ENCODE peak calls at places on chromosomes 13 and 19, in eight cellular contexts. L is ovary, T is upper lobe of left lung, B is tibial nerve, J is HepG2, N is stomach, Z is H1, D is SK-N-SH. K is an unnamed sample. For H3K4me1, the result is how much of the 10 kb centered on the place peaks cover.

GRCh38 chr13:32594339-32594738 is 8.1 kb downstream of the PDS5B start:
- DNase-seq in L (no peak), T (no peak), B (no peak), J (no peak), N (no peak), Z (no peak), D (no peak), K (no peak)

GRCh38 chr13:109243311-109243951 is 543.0 kb downstream of the IRS2 start:
- DNase-seq in L (no peak), T (no peak), B (no peak), J (no peak), N (no peak), Z (no peak), D (no peak), K (no peak)

GRCh38 chr13:93364166-93364565 is 137.6 kb downstream of the GPC6 start:
- DNase-seq in L (no peak), T (no peak), B (no peak), J (no peak), N (no peak), Z (no peak), D (no peak), K (no peak)

GRCh38 chr13:27927444-27928352 is 7.9 kb downstream of the PDX1 start:
- DNase-seq in L (no peak), T (peak), B (no peak), J (no peak), N (no peak), Z (no peak), D (no peak), K (no peak)

GRCh38 chr19:14150041-14150769 is 13.8 kb upstream of the ASF1B start:
- DNase-seq in L (no peak), T (no peak), B (no peak), J (no peak), N (no peak), Z (no peak), D (peak), K (no peak)

GRCh38 chr13:111531505-111531904 is 211.1 kb downstream of the TEX29 start:
- DNase-seq in L (no peak), T (no peak), B (no peak), J (no peak), N (no peak), Z (no peak), D (no peak), K (no peak)

GRCh38 chr13:68938639-68939038 is 1169.0 kb upstream of the ATXN8OS start:
- DNase-seq in L (no peak), T (no peak), B (no peak), J (no peak), N (no peak), Z (no peak), D (no peak), K (no peak)

GRCh38 chr13:75876371-75877050 is 240.4 kb downstream of the LMO7 start:
- DNase-seq in L (peak), T (no peak), B (peak), J (peak), N (peak), Z (peak), D (peak), K (no peak)

GRCh38 chr19:44111910-44112463 is 1.2 kb upstream of the ZNF225 start:
- DNase-seq in L (no peak), T (no peak), B (no peak), J (no peak), N (no peak), Z (peak), D (peak), K (no peak)

GRCh38 chr19:58356236-58356970 is 3.1 kb upstream of the A1BG start:
- DNase-seq in L (no peak), T (peak), B (no peak), J (no peak), N (no peak), Z (no peak), D (no peak), K (no peak)

GRCh38 chr13:21069561-21070004 is 8.2 kb upstream of the LATS2 start:
- DNase-seq in L (peak), T (no peak), B (peak), J (peak), N (no peak), Z (no peak), D (no peak), K (no peak)

GRCh38 chr13:37442996-37443395 is 155.6 kb downstream of the POSTN start:
- DNase-seq in L (no peak), T (no peak), B (no peak), J (no peak), N (no peak), Z (no peak), D (no peak), K (no peak)

GRCh38 chr13:27177852-27178251 is 6.2 kb upstream of the USP12 start:
- DNase-seq in L (no peak), T (no peak), B (no peak), J (no peak), N (no peak), Z (peak), D (no peak), K (no peak)

GRCh38 chr19:7346488-7346971 is 2.2 kb upstream of the ARHGEF18 start:
- DNase-seq in L (no peak), T (no peak), B (no peak), J (peak), N (no peak), Z (no peak), D (no peak), K (no peak)

GRCh38 chr19:48290923-48291700 is 21.2 kb downstream of the ZNF114 start:
- DNase-seq in L (peak), T (peak), B (peak), J (no peak), N (peak), Z (peak), D (peak), K (peak)

GRCh38 chr19:52451241-52451640 is 2.1 kb upstream of the ZNF578 start:
- DNase-seq in L (no peak), T (peak), B (no peak), J (no peak), N (no peak), Z (no peak), D (no peak), K (no peak)

GRCh38 chr13:98447881-98448641 is 128.8 kb downstream of the STK24 start:
- DNase-seq in L (peak), T (no peak), B (peak), J (no peak), N (no peak), Z (peak), D (peak), K (no peak)

GRCh38 chr13:110841846-110842245 is 73.0 kb downstream of the ANKRD10 start:
- DNase-seq in L (no peak), T (no peak), B (no peak), J (no peak), N (no peak), Z (no peak), D (no peak), K (no peak)

GRCh38 chr13:80171096-80171495 is 169.8 kb downstream of the SPRY2 start:
- DNase-seq in L (no peak), T (no peak), B (no peak), J (no peak), N (no peak), Z (no peak), D (no peak), K (no peak)

GRCh38 chr13:48585456-48585840 is 52.6 kb upstream of the RCBTB2 start:
- DNase-seq in L (no peak), T (no peak), B (no peak), J (peak), N (peak), Z (no peak), D (no peak), K (no peak)

GRCh38 chr13:21445759-21446158 is 13.3 kb downstream of the ZDHHC20 start:
- DNase-seq in L (no peak), T (no peak), B (no peak), J (no peak), N (no peak), Z (no peak), D (no peak), K (no peak)

GRCh38 chr13:95115525-95115924 is 185.7 kb downstream of the ABCC4 start:
- DNase-seq in L (no peak), T (no peak), B (no peak), J (no peak), N (peak), Z (no peak), D (no peak), K (no peak)

GRCh38 chr13:92775631-92776030 is 451.0 kb upstream of the GPC6 start:
- DNase-seq in L (no peak), T (no peak), B (no peak), J (no peak), N (no peak), Z (no peak), D (no peak), K (no peak)

GRCh38 chr19:34676697-34677385 is at the start of gene SCGB2B2:
- DNase-seq in L (no peak), T (no peak), B (no peak), J (no peak), N (no peak), Z (no peak), D (peak), K (no peak)

GRCh38 chr19:50796634-50797428 is 6.6 kb downstream of the ACP4 start:
- DNase-seq in L (no peak), T (no peak), B (no peak), J (no peak), N (no peak), Z (no peak), D (no peak), K (no peak)

GRCh38 chr19:8877854-8878705 is 45.9 kb downstream of the MBD3L1 start:
- DNase-seq in L (no peak), T (no peak), B (no peak), J (no peak), N (no peak), Z (no peak), D (peak), K (no peak)

GRCh38 chr13:113915012-113915763 is 51.3 kb upstream of the GAS6 start:
- DNase-seq in L (no peak), T (no peak), B (no peak), J (no peak), N (peak), Z (no peak), D (no peak), K (no peak)

GRCh38 chr13:112779856-112780604 is 90.2 kb downstream of the ATP11A start:
- DNase-seq in L (no peak), T (no peak), B (no peak), J (no peak), N (peak), Z (no peak), D (peak), K (no peak)

GRCh38 chr19:46878613-46879375 is 18.0 kb downstream of the ARHGAP35 start:
- DNase-seq in L (no peak), T (no peak), B (no peak), J (no peak), N (no peak), Z (no peak), D (no peak), K (no peak)

GRCh38 chr19:44748426-44749254 is at the start of gene BCL3:
- DNase-seq in L (peak), T (peak), B (no peak), J (no peak), N (peak), Z (no peak), D (peak), K (peak)

GRCh38 chr13:44744880-44745633 is 168.9 kb upstream of the TSC22D1 start:
- DNase-seq in L (no peak), T (no peak), B (no peak), J (no peak), N (no peak), Z (no peak), D (no peak), K (no peak)

GRCh38 chr19:45767881-45768643 is 990 bp downstream of the SIX5 start:
- DNase-seq in L (peak), T (peak), B (peak), J (peak), N (peak), Z (peak), D (peak), K (peak)

GRCh38 chr13:43426355-43426754 is 360.4 kb downstream of the ENOX1 start:
- DNase-seq in L (no peak), T (no peak), B (no peak), J (no peak), N (no peak), Z (no peak), D (no peak), K (no peak)

GRCh38 chr19:33054623-33055022 is 10.1 kb downstream of the RHPN2 start:
- DNase-seq in L (no peak), T (no peak), B (no peak), J (no peak), N (peak), Z (no peak), D (no peak), K (peak)

DNA sequence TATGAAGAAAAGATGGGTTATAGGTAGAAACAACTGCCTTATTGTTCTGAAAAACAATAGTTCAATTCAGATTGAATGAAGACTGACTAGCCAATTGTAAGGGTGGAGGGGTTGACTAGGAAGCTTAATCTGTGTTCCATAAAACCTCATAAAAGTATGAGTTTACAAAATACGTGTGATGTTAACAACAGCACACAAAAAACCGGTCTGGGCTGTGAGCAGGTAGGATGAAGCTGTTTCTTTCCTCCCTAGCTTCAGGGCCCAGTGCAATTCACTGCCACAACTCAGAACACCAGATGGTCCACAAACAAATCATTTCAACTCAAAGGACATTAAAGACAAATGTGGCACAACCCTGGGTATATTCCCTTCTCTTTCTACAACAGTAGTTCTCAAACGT is 3.2 kb downstream of the OXGR1 start:
- DNase-seq in L (no peak), T (no peak), B (no peak), J (no peak), N (no peak), Z (no peak), D (no peak), K (no peak)
- H3K4me1 ChIP-seq in L (under half), T (under half), B (under half), J (under half), N (under half), Z (under half), D (under half), K (under half)

GRCh38 chr19:18304194-18304495 is 18.7 kb downstream of the LSM4 start:
- DNase-seq in L (no peak), T (no peak), B (no peak), J (no peak), N (no peak), Z (no peak), D (no peak), K (no peak)
- H3K4me3 ChIP-seq in L (peak), T (peak), B (peak), J (peak), N (peak), Z (peak), D (peak), K (peak)

DNA sequence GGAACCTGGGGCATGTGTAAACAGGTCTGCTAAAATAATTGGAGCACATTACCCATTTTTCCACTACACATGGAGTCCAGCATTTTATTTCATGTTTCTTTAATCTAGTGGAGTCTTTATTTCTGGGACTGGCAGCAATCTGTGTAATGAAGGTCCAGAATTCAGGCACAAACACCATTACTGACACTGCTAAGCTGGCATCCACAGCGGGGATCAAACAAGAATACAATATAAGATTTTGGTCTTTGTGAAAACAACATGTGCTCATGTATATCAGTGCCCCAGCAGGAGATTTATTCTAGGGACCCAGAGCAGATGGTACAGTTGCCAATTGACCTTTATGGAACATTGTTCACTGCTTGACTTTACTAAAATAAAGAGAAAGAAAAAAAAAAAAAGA is 1587.0 kb upstream of the PRR20A start:
- DNase-seq in L (no peak), T (no peak), B (no peak), J (no peak), N (no peak), Z (no peak), D (no peak), K (no peak)
- TF ChIP-seq EP300 in L (no peak), T (no peak), B (no peak), J (no peak), N (no peak), Z (no peak), D (no peak), K (no peak)

GRCh38 chr19:2528543-2529173 is 52.7 kb downstream of the GADD45B start:
- DNase-seq in L (no peak), T (peak), B (no peak), J (no peak), N (peak), Z (no peak), D (peak), K (no peak)
- H3K4me1 ChIP-seq in L (under half), T (under half), B (under half), J (half or more), N (under half), Z (under half), D (under half), K (under half)

GRCh38 chr19:37243206-37243632 is 25.2 kb downstream of the ZNF383 start:
- DNase-seq in L (no peak), T (no peak), B (no peak), J (no peak), N (no peak), Z (no peak), D (no peak), K (no peak)
- H3K4me3 ChIP-seq in L (no peak), T (no peak), B (no peak), J (no peak), N (no peak), Z (no peak), D (no peak), K (no peak)

DNA sequence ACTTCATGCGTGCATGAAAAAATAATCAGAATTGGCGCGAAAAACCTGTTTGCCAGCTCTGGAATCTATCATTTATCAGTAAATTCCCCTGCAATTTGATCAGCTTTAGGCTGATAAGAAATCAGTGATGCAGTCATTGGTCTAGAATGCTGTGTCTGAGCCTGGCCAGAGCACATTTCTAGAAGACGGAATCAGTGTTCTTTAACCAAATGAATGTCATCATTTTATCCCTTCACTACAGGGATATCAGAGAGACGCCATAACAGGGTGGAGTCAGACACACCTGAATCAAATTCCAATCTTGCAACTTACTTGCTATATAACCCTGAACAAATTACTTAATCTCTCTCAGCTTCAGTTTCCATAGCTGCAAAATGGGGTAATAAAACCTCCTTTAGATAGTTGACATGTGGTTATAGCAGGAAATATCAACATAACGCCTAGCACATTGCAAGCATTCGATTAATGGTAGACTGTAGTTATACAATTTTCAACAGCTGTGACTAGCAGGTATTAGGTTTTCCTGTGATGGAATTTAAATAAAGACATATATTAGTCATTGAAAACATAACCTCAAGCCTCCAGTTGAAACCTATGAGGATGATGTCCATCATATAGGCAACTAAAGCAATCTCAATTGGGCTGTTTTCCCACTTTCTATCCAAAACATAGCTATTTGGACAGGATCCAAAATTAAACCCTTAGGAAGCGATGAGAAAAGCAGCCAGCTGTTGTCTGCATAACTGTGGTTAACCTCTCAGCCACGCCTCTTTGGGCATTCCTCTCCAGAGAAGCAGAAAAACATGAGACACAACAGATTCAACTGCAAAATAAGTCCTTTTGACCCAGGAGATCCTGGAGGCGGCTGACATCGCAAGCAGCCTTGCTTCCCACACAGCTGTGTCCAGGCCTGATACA is 51.6 kb upstream of the UBL3 start:
- DNase-seq in L (no peak), T (no peak), B (peak), J (no peak), N (no peak), Z (no peak), D (no peak), K (no peak)
- TF ChIP-seq EP300 in L (no peak), T (no peak), B (no peak), J (no peak), N (no peak), Z (no peak), D (no peak), K (no peak)

GRCh38 chr19:1469936-1470863 is 8.8 kb downstream of the C19orf25 start:
- DNase-seq in L (no peak), T (peak), B (no peak), J (no peak), N (peak), Z (peak), D (no peak), K (no peak)
- H3K4me1 ChIP-seq in L (under half), T (half or more), B (half or more), J (under half), N (half or more), Z (under half), D (under half), K (half or more)